ENCODE peak calls at places on chromosomes 7 and 10, in seven cellular contexts. D is mesendoderm, S is mesenchymal stem cell, H is IMR-90, E is H9, B is neuronal stem cell, K is H1. N is an unnamed sample. For H3K27me3, the result is how much of the 10 kb centered on the place peaks cover.

GRCh38 chr7:129389829-129390228 is 44.4 kb upstream of the STRIP2 start:
- DNase-seq in B (no peak), H (no peak), D (no peak), K (no peak), E (no peak), S (no peak), N (no peak)

GRCh38 chr10:60123172-60123571 is 216.8 kb upstream of the CCDC6 start:
- DNase-seq in H (peak), B (no peak), E (no peak), D (no peak), K (no peak), S (peak), N (no peak)

GRCh38 chr10:113751116-113751728 is at the start of gene PLEKHS1:
- DNase-seq in E (no peak), D (no peak), B (no peak), K (no peak), S (peak), H (no peak), N (no peak)

GRCh38 chr10:79184649-79185048 is 115.9 kb downstream of the ZMIZ1 start:
- DNase-seq in H (no peak), B (no peak), E (no peak), K (no peak), D (no peak), S (no peak), N (no peak)

GRCh38 chr7:148867571-148868377 is 16.3 kb downstream of the EZH2 start:
- DNase-seq in D (peak), E (no peak), S (no peak), K (no peak), B (no peak), H (no peak), N (no peak)

GRCh38 chr10:110558034-110558433 is 9.5 kb upstream of the SMC3 start:
- DNase-seq in H (no peak), S (no peak), K (no peak), B (no peak), D (no peak), E (no peak), N (no peak)

GRCh38 chr10:79268100-79268670 is 79.1 kb upstream of the PPIF start:
- DNase-seq in B (no peak), K (no peak), E (no peak), H (peak), D (no peak), S (peak), N (no peak)

GRCh38 chr10:110512461-110513187 is 14.9 kb downstream of the DUSP5 start:
- DNase-seq in D (no peak), H (peak), K (no peak), E (no peak), B (no peak), S (peak), N (no peak)

GRCh38 chr7:136086712-136087111 is 109.6 kb upstream of the MTPN start:
- DNase-seq in H (peak), S (peak), E (peak), B (peak), D (peak), K (peak), N (peak)

GRCh38 chr7:25261545-25262135 is 33.4 kb upstream of the NPVF start:
- DNase-seq in B (no peak), D (no peak), S (no peak), E (no peak), H (no peak), K (no peak), N (no peak)

GRCh38 chr7:93147358-93147757 is 827 bp downstream of the SAMD9L start:
- DNase-seq in S (peak), B (no peak), K (no peak), H (peak), D (no peak), E (no peak), N (peak)

GRCh38 chr10:89494615-89495014 is 40.8 kb downstream of the SLC16A12 start:
- DNase-seq in E (no peak), K (no peak), B (no peak), H (no peak), D (no peak), S (no peak), N (no peak)

GRCh38 chr10:119659951-119660350 is 8.8 kb downstream of the BAG3 start:
- DNase-seq in E (no peak), S (no peak), H (no peak), B (no peak), D (peak), K (no peak), N (peak)

GRCh38 chr7:19665399-19666008 is 43.3 kb downstream of the POLR1F start:
- DNase-seq in H (peak), K (no peak), E (no peak), S (peak), B (no peak), D (peak), N (no peak)

GRCh38 chr7:91265693-91266066 is 1.4 kb downstream of the FZD1 start:
- DNase-seq in K (no peak), S (no peak), E (peak), D (no peak), B (no peak), H (no peak), N (no peak)

GRCh38 chr10:28558923-28559508 is 26.1 kb downstream of the WAC start:
- DNase-seq in K (no peak), E (no peak), B (no peak), H (peak), D (no peak), S (no peak), N (no peak)

GRCh38 chr7:41313171-41313570 is 389.7 kb downstream of the INHBA start:
- DNase-seq in D (no peak), H (peak), E (no peak), B (no peak), K (no peak), S (peak), N (no peak)

GRCh38 chr10:133238066-133238804 is 580 bp downstream of the VENTX start:
- DNase-seq in K (no peak), H (no peak), D (no peak), B (no peak), E (no peak), S (no peak), N (no peak)

GRCh38 chr7:105613611-105614330 is 32.5 kb upstream of the EFCAB10 start:
- DNase-seq in S (no peak), K (no peak), H (no peak), E (no peak), B (no peak), D (no peak), N (no peak)

GRCh38 chr10:118940386-118940785 is 89.1 kb upstream of the NANOS1 start:
- DNase-seq in B (no peak), S (no peak), D (no peak), H (no peak), E (no peak), K (no peak), N (no peak)

GRCh38 chr10:59991661-59992060 is 85.3 kb upstream of the CCDC6 start:
- DNase-seq in B (no peak), K (no peak), E (no peak), S (peak), H (no peak), D (peak), N (peak)

GRCh38 chr10:80357000-80357803 is 621 bp downstream of the DYDC2 start:
- DNase-seq in S (no peak), D (peak), E (peak), H (no peak), B (peak), K (peak), N (no peak)

GRCh38 chr7:42560866-42561265 is 323.9 kb upstream of the GLI3 start:
- DNase-seq in B (no peak), H (no peak), S (no peak), E (no peak), D (no peak), K (no peak), N (no peak)

GRCh38 chr7:118311121-118311803 is 86.8 kb downstream of the ANKRD7 start:
- DNase-seq in B (no peak), S (peak), E (no peak), K (no peak), D (no peak), H (no peak), N (peak)

GRCh38 chr7:91302794-91303193 is 38.6 kb downstream of the FZD1 start:
- DNase-seq in D (no peak), H (no peak), B (no peak), S (no peak), K (no peak), E (no peak), N (no peak)

GRCh38 chr7:151819826-151820225 is 57.1 kb downstream of the PRKAG2 start:
- DNase-seq in H (no peak), E (no peak), S (no peak), B (no peak), K (no peak), D (no peak), N (no peak)

GRCh38 chr7:26326211-26326610 is 34.5 kb downstream of the SNX10 start:
- DNase-seq in E (no peak), D (no peak), H (no peak), S (no peak), K (no peak), B (no peak), N (no peak)

GRCh38 chr10:10627414-10627813 is 390.3 kb upstream of the CELF2 start:
- DNase-seq in E (no peak), D (no peak), K (no peak), H (no peak), B (no peak), S (no peak), N (no peak)

GRCh38 chr7:132272763-132273371 is 303.4 kb downstream of the PLXNA4 start:
- DNase-seq in E (no peak), H (no peak), B (no peak), S (no peak), K (no peak), D (no peak), N (no peak)

GRCh38 chr7:132275384-132275783 is 300.9 kb downstream of the PLXNA4 start:
- DNase-seq in B (no peak), S (no peak), D (no peak), K (no peak), H (no peak), E (no peak), N (no peak)

GRCh38 chr7:132269718-132270117 is 306.6 kb downstream of the PLXNA4 start:
- DNase-seq in D (no peak), E (no peak), S (no peak), K (no peak), H (no peak), B (no peak), N (no peak)

GRCh38 chr7:132275811-132276210 is 300.5 kb downstream of the PLXNA4 start:
- DNase-seq in E (no peak), B (no peak), K (no peak), S (no peak), D (no peak), H (no peak), N (no peak)

DNA sequence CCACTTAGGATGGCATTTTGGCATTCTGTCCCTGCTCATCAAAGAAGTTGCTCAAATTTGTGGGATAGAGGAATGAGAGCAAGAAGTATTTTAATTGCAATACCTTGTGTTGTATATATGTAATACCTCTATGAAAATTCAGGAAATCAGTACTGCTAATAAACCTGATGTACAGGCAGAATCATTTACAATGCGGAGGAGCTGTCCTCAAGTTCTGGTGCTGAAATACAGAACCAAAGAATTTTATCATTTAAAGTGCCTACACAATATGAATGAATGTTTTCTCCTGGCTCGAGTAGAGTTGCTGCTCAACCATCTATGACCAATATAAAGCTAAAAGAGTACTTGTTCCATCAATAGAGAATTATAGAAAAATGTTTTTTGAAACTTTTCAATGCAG is 305.8 kb downstream of the PLXNA4 start:
- DNase-seq in B (peak), D (no peak), E (no peak), K (no peak), H (peak), S (peak), N (peak)
- H3K18ac ChIP-seq in B (no peak), D (no peak), E (no peak), K (no peak), H (no peak), S (no peak), N (no peak)

DNA sequence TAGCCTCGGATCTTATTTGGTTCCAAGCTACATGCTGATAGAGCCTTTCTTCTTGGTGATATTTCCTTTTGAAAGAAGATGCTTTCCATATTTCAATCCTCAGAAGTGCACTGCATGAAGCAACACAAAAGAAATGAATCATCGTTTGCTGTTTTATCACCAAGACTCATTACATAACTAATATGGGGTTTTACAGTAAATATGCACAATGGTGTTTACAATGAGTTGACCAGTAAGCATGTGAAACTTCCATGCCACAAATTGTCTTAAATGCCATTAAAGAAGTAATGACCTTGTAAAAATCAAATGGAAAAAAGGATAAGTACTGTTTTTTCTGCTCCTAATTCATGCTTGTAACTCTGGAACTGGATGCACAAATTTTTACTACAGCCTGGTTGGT is 1017.0 kb upstream of the GHITM start:
- DNase-seq in E (no peak), H (no peak), B (no peak), D (no peak), K (no peak), S (no peak), N (peak)
- H3K4me2 ChIP-seq in E (no peak), H (no peak), B (no peak), D (no peak), K (no peak), S (no peak), N (no peak)

DNA sequence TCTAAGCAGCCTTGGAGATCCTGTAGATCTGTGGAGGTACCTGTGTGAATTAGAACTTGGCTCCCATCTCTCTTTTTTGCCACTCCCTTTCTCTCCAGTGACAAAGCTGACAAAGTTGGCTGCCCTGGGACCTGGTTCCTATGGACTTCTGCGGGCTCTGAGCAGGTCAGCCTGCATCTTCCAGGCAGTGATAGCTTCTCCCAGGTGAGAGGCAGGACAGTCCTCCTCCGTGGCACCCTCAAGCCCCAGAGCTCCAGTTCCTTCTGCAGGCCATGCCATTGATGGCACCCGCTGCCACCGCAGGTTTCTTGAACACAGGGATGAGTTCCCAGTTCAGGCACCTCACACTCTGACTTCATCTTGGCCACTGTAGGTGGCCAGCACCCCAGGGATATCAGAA is 73.5 kb upstream of the GRB10 start:
- DNase-seq in B (no peak), K (no peak), S (no peak), D (no peak), H (no peak), E (no peak), N (no peak)
- H3K27me3 ChIP-seq in B (under half), K (under half), S (under half), D (under half), H (half or more), E (under half), N (under half)

GRCh38 chr7:127979728-127980126 is 51.5 kb downstream of the LRRC4 start:
- DNase-seq in K (no peak), H (peak), B (no peak), E (no peak), S (peak), D (no peak), N (peak)

GRCh38 chr7:127979113-127979727 is 52.0 kb downstream of the LRRC4 start:
- DNase-seq in S (no peak), K (no peak), D (no peak), E (peak), H (no peak), B (no peak), N (peak)

GRCh38 chr7:127976722-127977121 is 54.5 kb downstream of the LRRC4 start:
- DNase-seq in E (no peak), D (no peak), S (no peak), K (no peak), B (peak), H (no peak), N (no peak)

GRCh38 chr7:127976056-127976455 is 55.2 kb downstream of the LRRC4 start:
- DNase-seq in E (peak), H (no peak), S (no peak), D (no peak), K (no peak), B (no peak), N (no peak)

DNA sequence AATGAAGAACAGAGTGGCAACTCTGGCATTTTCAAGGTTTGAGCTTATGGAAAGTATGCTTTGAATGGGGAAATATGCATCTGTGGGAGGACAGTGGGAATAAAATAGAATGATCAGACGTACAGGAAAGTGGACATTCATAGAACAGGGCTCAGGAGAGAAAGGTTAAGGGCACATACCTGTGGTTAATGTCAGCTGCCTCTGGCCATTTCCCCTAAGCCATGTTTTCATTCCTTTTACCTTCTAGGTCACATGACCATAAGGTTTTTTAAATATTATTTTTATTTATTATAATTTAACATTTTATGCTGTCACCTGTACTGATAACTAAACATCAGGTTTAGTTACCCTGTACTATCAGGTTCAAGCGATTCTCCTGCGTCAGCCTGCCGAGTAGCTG is 52.8 kb downstream of the LRRC4 start:
- DNase-seq in H (no peak), S (no peak), K (no peak), D (no peak), B (no peak), E (no peak), N (no peak)
- H3K18ac ChIP-seq in H (no peak), S (no peak), K (no peak), D (no peak), B (no peak), E (no peak), N (no peak)

GRCh38 chr10:22333667-22334282 is 11.5 kb upstream of the SPAG6 start:
- DNase-seq in K (no peak), B (no peak), H (no peak), D (peak), S (peak), E (no peak), N (no peak)
- H3K4me2 ChIP-seq in K (peak), B (peak), H (no peak), D (peak), S (no peak), E (peak), N (peak)

N was measured in trophoblast cell.